ENCODE peak calls at places on chromosome 18, in four cellular contexts. One of them, this sample, is unnamed.

GRCh38 chr18:64919971-64920370 is 771.1 kb upstream of the LINC00305 start:
- DNase-seq in K562: no peak
- DNase-seq in WTC11: no peak
- DNase-seq in H1: no peak
- DNase-seq in this sample: no peak

GRCh38 chr18:41939326-41939725 is 15.7 kb upstream of the PIK3C3 start:
- DNase-seq in K562: no peak
- DNase-seq in WTC11: no peak
- DNase-seq in H1: no peak
- DNase-seq in this sample: no peak

GRCh38 chr18:69956037-69956436 is 8.4 kb upstream of the CD226 start:
- DNase-seq in K562: no peak
- DNase-seq in WTC11: no peak
- DNase-seq in H1: no peak
- DNase-seq in this sample: no peak

GRCh38 chr18:74549591-74550104 is 15.3 kb downstream of the CNDP1 start:
- DNase-seq in K562: no peak
- DNase-seq in WTC11: no peak
- DNase-seq in H1: no peak
- DNase-seq in this sample: no peak

GRCh38 chr18:12023375-12023774 is 42.1 kb downstream of the IMPA2 start:
- DNase-seq in K562: no peak
- DNase-seq in WTC11: no peak
- DNase-seq in H1: no peak
- DNase-seq in this sample: no peak

GRCh38 chr18:34978953-34979608 is 62.1 kb upstream of the MAPRE2 start:
- DNase-seq in K562: peak
- DNase-seq in WTC11: peak
- DNase-seq in H1: no peak
- DNase-seq in this sample: peak

GRCh38 chr18:73446502-73446901 is 578.7 kb upstream of the NETO1 start:
- DNase-seq in K562: no peak
- DNase-seq in WTC11: no peak
- DNase-seq in H1: no peak
- DNase-seq in this sample: no peak

GRCh38 chr18:74251297-74252031 is 40.3 kb downstream of the CYB5A start:
- DNase-seq in K562: no peak
- DNase-seq in WTC11: no peak
- DNase-seq in H1: no peak
- DNase-seq in this sample: no peak

GRCh38 chr18:74722237-74722636 is 124.6 kb downstream of the ZNF407 start:
- DNase-seq in K562: no peak
- DNase-seq in WTC11: no peak
- DNase-seq in H1: no peak
- DNase-seq in this sample: no peak

GRCh38 chr18:9604348-9604747 is 10.0 kb downstream of the PPP4R1 start:
- DNase-seq in K562: no peak
- DNase-seq in WTC11: no peak
- DNase-seq in H1: no peak
- DNase-seq in this sample: no peak

GRCh38 chr18:44325903-44326650 is 354.6 kb upstream of the SETBP1 start:
- DNase-seq in K562: peak
- DNase-seq in WTC11: peak
- DNase-seq in H1: peak
- DNase-seq in this sample: peak

GRCh38 chr18:49052891-49053644 is 102.3 kb upstream of the SMAD7 start:
- DNase-seq in K562: no peak
- DNase-seq in WTC11: no peak
- DNase-seq in H1: no peak
- DNase-seq in this sample: peak

GRCh38 chr18:30385684-30386083 is 656.9 kb downstream of the DSC3 start:
- DNase-seq in K562: no peak
- DNase-seq in WTC11: no peak
- DNase-seq in H1: no peak
- DNase-seq in this sample: no peak

GRCh38 chr18:2656237-2657042 is 914 bp downstream of the SMCHD1 start:
- DNase-seq in K562: peak
- DNase-seq in WTC11: peak
- DNase-seq in H1: no peak
- DNase-seq in this sample: peak

GRCh38 chr18:65852273-65852672 is 101.5 kb downstream of the CDH7 start:
- DNase-seq in K562: no peak
- DNase-seq in WTC11: no peak
- DNase-seq in H1: no peak
- DNase-seq in this sample: no peak

GRCh38 chr18:58934933-58935577 is 70.4 kb downstream of the ZNF532 start:
- DNase-seq in K562: no peak
- DNase-seq in WTC11: no peak
- DNase-seq in H1: no peak
- DNase-seq in this sample: no peak

GRCh38 chr18:76847926-76848325 is 25.6 kb downstream of the ZNF236 start:
- DNase-seq in K562: no peak
- DNase-seq in WTC11: peak
- DNase-seq in H1: no peak
- DNase-seq in this sample: no peak
- TF ChIP-seq TEAD4 in K562: no peak
- TF ChIP-seq TEAD4 in WTC11: no peak
- TF ChIP-seq TEAD4 in H1: no peak
- TF ChIP-seq TEAD4 in this sample: no peak

DNA sequence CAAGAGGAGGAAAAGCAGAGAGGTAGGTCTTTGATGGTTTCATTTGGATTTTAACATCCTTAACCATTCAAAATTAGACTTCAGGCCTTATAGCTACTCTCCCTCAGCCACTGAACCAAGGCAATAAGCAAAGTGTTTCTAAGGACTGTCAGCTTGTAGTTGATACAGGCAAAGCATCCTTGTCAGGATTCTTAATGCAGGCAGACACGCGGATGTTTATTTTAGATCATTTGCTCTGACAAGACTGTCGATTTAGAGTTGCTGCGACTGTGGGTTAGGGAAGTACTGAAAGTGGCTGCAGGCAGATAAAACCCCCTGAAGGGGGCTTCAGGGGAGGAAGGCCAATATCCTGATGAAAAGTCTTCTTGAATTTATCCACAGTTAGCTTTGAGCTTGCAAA is 46.6 kb downstream of the CDH20 start:
- DNase-seq in K562: no peak
- DNase-seq in WTC11: no peak
- DNase-seq in H1: no peak
- DNase-seq in this sample: peak
- TF ChIP-seq CTCF in K562: no peak
- TF ChIP-seq CTCF in WTC11: no peak
- TF ChIP-seq CTCF in H1: no peak
- TF ChIP-seq CTCF in this sample: no peak

DNA sequence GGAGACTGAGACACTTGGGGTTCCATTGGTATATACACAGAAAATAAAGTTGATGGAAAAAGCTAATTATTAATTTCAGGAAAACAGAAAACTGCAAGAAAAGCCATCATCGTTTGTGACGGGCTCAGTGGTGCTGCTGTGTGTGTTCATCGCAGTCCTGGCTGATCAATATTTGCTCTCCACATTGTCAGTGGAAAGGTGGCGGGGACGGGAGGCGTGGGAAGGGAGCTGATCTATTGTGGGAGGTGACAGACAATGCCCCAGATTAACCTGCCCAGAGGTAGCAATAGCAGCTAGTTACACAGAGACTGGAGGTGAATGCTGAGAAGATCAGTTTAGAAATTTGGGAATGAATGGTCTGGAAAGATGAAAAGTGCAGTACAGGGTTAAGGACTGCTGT is 50.0 kb upstream of the CTDP1 start:
- DNase-seq in K562: no peak
- DNase-seq in WTC11: no peak
- DNase-seq in H1: no peak
- DNase-seq in this sample: no peak
- TF ChIP-seq TEAD4 in K562: no peak
- TF ChIP-seq TEAD4 in WTC11: no peak
- TF ChIP-seq TEAD4 in H1: no peak
- TF ChIP-seq TEAD4 in this sample: no peak

DNA sequence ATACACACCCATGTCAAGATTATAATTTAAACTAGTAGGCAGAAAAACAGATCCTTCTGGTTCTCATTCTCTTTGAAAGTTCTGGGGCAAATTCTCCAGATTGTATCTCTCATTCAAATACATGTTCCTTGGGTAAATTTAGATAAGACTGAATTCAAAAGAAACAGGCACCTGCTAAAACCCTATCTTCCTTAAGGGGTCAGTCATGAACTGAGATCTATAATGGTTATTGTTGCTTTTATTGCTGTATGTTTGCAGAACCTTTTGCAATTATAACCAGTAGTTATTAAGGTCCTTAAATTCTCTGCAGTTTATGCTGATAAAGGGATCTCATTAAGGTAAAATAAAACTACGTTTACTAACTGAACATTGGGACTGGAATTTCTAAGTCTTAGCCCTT is 83.5 kb downstream of the MYO5B start:
- DNase-seq in K562: no peak
- DNase-seq in WTC11: no peak
- DNase-seq in H1: no peak
- DNase-seq in this sample: no peak
- TF ChIP-seq CTCF in K562: no peak
- TF ChIP-seq CTCF in WTC11: no peak
- TF ChIP-seq CTCF in H1: peak
- TF ChIP-seq CTCF in this sample: no peak

GRCh38 chr18:79630266-79631095 is 49.1 kb upstream of the CTDP1 start:
- DNase-seq in K562: no peak
- DNase-seq in WTC11: no peak
- DNase-seq in H1: peak
- DNase-seq in this sample: no peak
- TF ChIP-seq TEAD4 in K562: no peak
- TF ChIP-seq TEAD4 in WTC11: no peak
- TF ChIP-seq TEAD4 in H1: no peak
- TF ChIP-seq TEAD4 in this sample: no peak

GRCh38 chr18:24735504-24736243 is 275.2 kb downstream of the HRH4 start:
- DNase-seq in K562: no peak
- DNase-seq in WTC11: no peak
- DNase-seq in H1: no peak
- DNase-seq in this sample: no peak

GRCh38 chr18:24731981-24732380 is 271.5 kb downstream of the HRH4 start:
- DNase-seq in K562: no peak
- DNase-seq in WTC11: no peak
- DNase-seq in H1: no peak
- DNase-seq in this sample: no peak

GRCh38 chr18:24736686-24737085 is 276.2 kb downstream of the HRH4 start:
- DNase-seq in K562: no peak
- DNase-seq in WTC11: no peak
- DNase-seq in H1: no peak
- DNase-seq in this sample: no peak

GRCh38 chr18:24731158-24731557 is 270.7 kb downstream of the HRH4 start:
- DNase-seq in K562: no peak
- DNase-seq in WTC11: no peak
- DNase-seq in H1: no peak
- DNase-seq in this sample: no peak

DNA sequence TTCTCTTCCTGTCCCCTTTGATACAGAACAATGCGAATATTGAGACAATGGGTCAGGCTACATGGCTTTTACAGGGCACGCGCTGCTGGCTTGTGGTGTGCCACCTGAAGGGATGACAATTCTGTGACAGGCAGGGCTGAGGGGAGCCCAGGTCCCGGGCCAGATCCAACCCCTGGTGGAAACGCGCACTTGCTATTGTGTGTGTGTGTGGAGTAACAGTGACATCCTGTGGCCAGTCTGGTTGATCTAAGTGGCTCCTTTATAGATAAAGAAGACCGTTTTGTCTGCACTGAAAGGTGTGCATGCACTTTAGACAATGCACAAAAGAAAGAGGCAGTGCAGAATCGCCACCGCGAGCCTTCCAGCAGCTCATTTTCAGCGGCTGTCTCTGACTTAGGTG is 273.6 kb downstream of the HRH4 start:
- DNase-seq in K562: no peak
- DNase-seq in WTC11: peak
- DNase-seq in H1: peak
- DNase-seq in this sample: peak
- TF ChIP-seq CTCF in K562: peak
- TF ChIP-seq CTCF in WTC11: no peak
- TF ChIP-seq CTCF in H1: peak
- TF ChIP-seq CTCF in this sample: no peak

GRCh38 chr18:22563098-22563707 is 145.5 kb upstream of the CTAGE1 start:
- DNase-seq in K562: peak
- DNase-seq in WTC11: no peak
- DNase-seq in H1: no peak
- DNase-seq in this sample: peak

GRCh38 chr18:22567794-22568193 is 150.1 kb upstream of the CTAGE1 start:
- DNase-seq in K562: no peak
- DNase-seq in WTC11: no peak
- DNase-seq in H1: no peak
- DNase-seq in this sample: no peak

GRCh38 chr18:22566703-22567420 is 149.1 kb upstream of the CTAGE1 start:
- DNase-seq in K562: no peak
- DNase-seq in WTC11: no peak
- DNase-seq in H1: no peak
- DNase-seq in this sample: peak

GRCh38 chr18:22560797-22561196 is 143.1 kb upstream of the CTAGE1 start:
- DNase-seq in K562: no peak
- DNase-seq in WTC11: no peak
- DNase-seq in H1: no peak
- DNase-seq in this sample: no peak

DNA sequence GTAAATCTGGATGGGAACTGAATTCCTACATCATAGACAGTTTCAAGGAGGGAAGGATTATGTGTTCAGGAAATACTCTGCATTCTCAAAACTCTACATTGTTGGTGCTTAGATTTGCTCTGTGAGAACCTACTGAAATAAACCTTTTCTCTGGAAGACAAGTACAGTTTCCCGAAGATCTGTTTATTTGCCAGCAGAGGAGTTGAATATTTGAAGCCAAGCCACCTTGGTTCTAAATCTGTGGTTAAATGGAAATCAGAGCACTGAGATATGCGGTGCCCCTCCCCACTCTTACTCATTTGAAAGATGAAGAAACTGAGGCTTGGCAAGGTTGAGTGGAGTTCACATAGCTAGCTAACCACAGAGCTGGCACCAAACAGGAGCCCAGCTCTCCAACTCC is 146.3 kb upstream of the CTAGE1 start:
- DNase-seq in K562: no peak
- DNase-seq in WTC11: no peak
- DNase-seq in H1: no peak
- DNase-seq in this sample: no peak
- TF ChIP-seq TEAD4 in K562: no peak
- TF ChIP-seq TEAD4 in WTC11: no peak
- TF ChIP-seq TEAD4 in H1: no peak
- TF ChIP-seq TEAD4 in this sample: no peak